ENCODE peak calls at places on chromosomes 12 and 14, in six cellular contexts. Y, K, D, Q, B and Z are unnamed samples.

GRCh38 chr12:64530566-64530965 is 78.6 kb downstream of the TBK1 start:
- DNase-seq in Y (no peak), K (no peak), D (no peak), Q (no peak), B (no peak), Z (no peak)

GRCh38 chr12:53060721-53061276 is 10.9 kb downstream of the TNS2 start:
- DNase-seq in Y (peak; percentile 27), K (peak; percentile 81), D (peak; percentile 76), Q (no peak), B (no peak), Z (peak; percentile 61)

GRCh38 chr12:4562034-4562657 is at the start of gene DYRK4:
- DNase-seq in Y (peak; percentile 64), K (peak; percentile 80), D (peak; percentile 86), Q (peak; percentile 74), B (peak; percentile 60), Z (peak; percentile 86)

GRCh38 chr14:53209370-53209769 is 56.2 kb upstream of the DDHD1 start:
- DNase-seq in Y (no peak), K (no peak), D (no peak), Q (no peak), B (no peak), Z (no peak)

GRCh38 chr14:51828017-51828797 is 32.2 kb upstream of the GNG2 start:
- DNase-seq in Y (no peak), K (no peak), D (peak; percentile 59), Q (no peak), B (peak; percentile 62), Z (no peak)

GRCh38 chr14:73293782-73294781 is 56.8 kb downstream of the PAPLN start:
- DNase-seq in Y (no peak), K (no peak), D (no peak), Q (no peak), B (no peak), Z (no peak)

GRCh38 chr12:26195641-26196423 is 459 bp downstream of the SSPN start:
- DNase-seq in Y (peak; percentile 29), K (peak; percentile 81), D (no peak), Q (peak; percentile 56), B (peak; percentile 31), Z (peak; percentile 48)

GRCh38 chr12:12983420-12984035 is 16.5 kb downstream of the HEBP1 start:
- DNase-seq in Y (no peak), K (no peak), D (no peak), Q (no peak), B (peak; percentile 69), Z (no peak)

DNA sequence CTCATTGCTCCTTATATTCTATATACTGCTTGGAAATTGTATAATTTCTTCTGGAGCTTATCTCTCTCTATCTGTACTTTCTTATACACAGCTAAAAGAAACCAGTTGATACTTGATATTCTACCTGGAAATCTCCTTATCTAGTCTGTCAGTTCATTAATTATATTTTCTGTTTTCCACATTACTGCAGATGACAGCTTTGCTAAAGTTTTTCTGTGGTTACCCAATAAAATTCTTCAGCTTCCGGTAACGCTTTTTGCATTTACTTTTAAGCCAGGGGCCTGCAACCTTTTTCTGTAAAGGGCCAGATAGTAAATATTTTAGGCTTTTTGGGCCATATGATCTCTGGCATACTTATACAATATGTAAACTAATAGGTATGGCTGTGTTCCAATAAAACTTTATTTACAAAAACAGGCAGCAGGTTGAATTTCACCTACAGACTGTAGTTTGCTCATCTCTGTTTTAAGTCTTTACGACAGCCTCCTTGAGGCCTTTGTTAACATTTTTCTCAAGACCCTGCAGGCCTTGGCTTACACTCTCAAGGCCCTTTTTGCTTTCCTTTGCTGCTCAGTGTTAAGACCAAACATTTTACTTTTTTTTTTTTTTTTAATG is 48.3 kb downstream of the SPATS2 start:
- DNase-seq in Y (no peak), K (no peak), D (no peak), Q (no peak), B (no peak), Z (no peak)
- H3K4me3 ChIP-seq in Y (no peak overlapping the region), K (no peak overlapping the region), D (no peak overlapping the region), Q (no peak overlapping the region), B (no peak overlapping the region), Z (no peak overlapping the region)

GRCh38 chr14:77458249-77458950 is 507 bp downstream of the AHSA1 start:
- DNase-seq in Y (no peak), K (no peak), D (no peak), Q (no peak), B (peak; percentile 18), Z (no peak)
- TF ChIP-seq POLR2A in Y (no peak), K (no peak), D (no peak), Q (no peak), B (no peak), Z (no peak)

GRCh38 chr14:59268011-59268410 is 79.5 kb downstream of the DAAM1 start:
- DNase-seq in Y (no peak), K (no peak), D (no peak), Q (no peak), B (no peak), Z (no peak)

GRCh38 chr14:59267046-59267445 is 78.6 kb downstream of the DAAM1 start:
- DNase-seq in Y (no peak), K (no peak), D (no peak), Q (no peak), B (peak; percentile 35), Z (no peak)

GRCh38 chr14:59265808-59266207 is 77.3 kb downstream of the DAAM1 start:
- DNase-seq in Y (no peak), K (no peak), D (no peak), Q (no peak), B (no peak), Z (no peak)

GRCh38 chr14:59261334-59261733 is 72.9 kb downstream of the DAAM1 start:
- DNase-seq in Y (no peak), K (no peak), D (no peak), Q (no peak), B (no peak), Z (no peak)

GRCh38 chr14:59262717-59263469 is 74.4 kb downstream of the DAAM1 start:
- DNase-seq in Y (no peak), K (no peak), D (peak; percentile 68), Q (no peak), B (no peak), Z (no peak)
- TF ChIP-seq CTCF in Y (no peak), K (peak; percentile 24), D (peak; percentile 35), Q (no peak), B (no peak), Z (no peak)

DNA sequence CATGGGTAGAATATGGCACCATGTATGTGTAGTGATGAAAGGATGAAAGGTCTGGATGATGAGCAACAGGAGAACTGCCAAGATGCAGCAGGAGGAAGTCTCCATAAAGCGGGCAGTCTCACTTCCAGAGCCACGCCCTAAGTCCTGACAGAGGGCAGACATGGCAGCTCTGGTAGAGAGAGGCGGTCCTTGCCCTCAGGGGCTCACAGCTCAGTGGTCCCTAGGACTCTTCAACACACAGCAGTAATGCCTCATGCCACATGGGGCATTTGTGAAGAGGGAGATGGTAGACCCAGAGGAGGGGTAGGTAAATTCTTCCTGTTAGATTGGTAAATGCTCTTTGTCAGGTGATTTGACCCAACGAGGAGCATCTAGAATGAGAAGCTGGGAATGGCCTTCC is 1088.4 kb downstream of the BCL11B start:
- DNase-seq in Y (no peak), K (no peak), D (no peak), Q (no peak), B (no peak), Z (no peak)
- H3K4me3 ChIP-seq in Y (no peak overlapping the region), K (no peak overlapping the region), D (no peak overlapping the region), Q (no peak overlapping the region), B (no peak overlapping the region), Z (no peak overlapping the region)

GRCh38 chr12:45729233-45730115 is at the start of gene ARID2:
- DNase-seq in Y (peak; percentile 49), K (peak; percentile 86), D (peak; percentile 80), Q (peak; percentile 69), B (peak; percentile 67), Z (peak; percentile 75)
- TF ChIP-seq POLR2A in Y (no peak), K (no peak), D (peak; percentile 29), Q (no peak), B (no peak), Z (peak; percentile 17)